ENCODE peak calls at places on chromosomes 12 and 14, in five cellular contexts. E is sigmoid colon, A is psoas muscle, Z is hepatocyte, N is left lung. G is an unnamed sample.
A peak's percentile ranks its signal among the peaks of the same experiment; 100 is the strongest.

GRCh38 chr14:94598816-94599655 is 13.2 kb upstream of the SERPINA3 start:
- DNase-seq in E (peak; percentile 93), A (peak; percentile 68), Z (peak; percentile 90), N (peak; percentile 63), G (peak; percentile 66)

GRCh38 chr12:86744547-86745212 is 488.5 kb upstream of the MGAT4C start:
- DNase-seq in E (no peak), A (no peak), Z (no peak), N (no peak), G (no peak)

GRCh38 chr12:30806989-30807694 is 52.4 kb upstream of the CAPRIN2 start:
- DNase-seq in E (no peak), A (no peak), Z (peak; percentile 67), N (no peak), G (peak; percentile 86)

GRCh38 chr14:102320033-102320660 is 601 bp downstream of the ZNF839 start:
- DNase-seq in E (peak; percentile 84), A (peak; percentile 59), Z (peak; percentile 63), N (no peak), G (no peak)

GRCh38 chr12:53235742-53236442 is 3.9 kb upstream of the RARG start:
- DNase-seq in E (no peak), A (no peak), Z (no peak), N (no peak), G (no peak)

GRCh38 chr12:2129076-2129475 is 76.3 kb downstream of the CACNA1C start:
- DNase-seq in E (peak; percentile 87), A (no peak), Z (no peak), N (no peak), G (no peak)

GRCh38 chr12:14239935-14240872 is 125.3 kb upstream of the ATF7IP start:
- DNase-seq in E (no peak), A (no peak), Z (peak; percentile 22), N (no peak), G (no peak)

GRCh38 chr12:46268349-46268616 is 560 bp downstream of the SLC38A1 start:
- DNase-seq in E (no peak), A (no peak), Z (no peak), N (no peak), G (no peak)

GRCh38 chr14:63928744-63929174 is 76.0 kb downstream of the SYNE2 start:
- DNase-seq in E (no peak), A (no peak), Z (no peak), N (no peak), G (no peak)

GRCh38 chr12:92020983-92021664 is 124.5 kb downstream of the BTG1 start:
- DNase-seq in E (no peak), A (no peak), Z (no peak), N (no peak), G (no peak)

GRCh38 chr12:26554332-26554731 is 278.7 kb downstream of the ITPR2 start:
- DNase-seq in E (no peak), A (no peak), Z (no peak), N (no peak), G (no peak)

GRCh38 chr14:91361236-91361811 is 56.3 kb downstream of the CCDC88C start:
- DNase-seq in E (no peak), A (no peak), Z (peak; percentile 77), N (peak; percentile 79), G (no peak)

GRCh38 chr14:50762001-50762930 is 68.7 kb downstream of the NIN start:
- DNase-seq in E (no peak), A (no peak), Z (no peak), N (no peak), G (no peak)

GRCh38 chr14:89813485-89814080 is 140.9 kb downstream of the EFCAB11 start:
- DNase-seq in E (no peak), A (no peak), Z (peak; percentile 43), N (no peak), G (no peak)
- H3K4me3 ChIP-seq in E (peak overlapping the region; percentile 16), A (peak overlapping the region; percentile 35), Z (no peak overlapping the region), N (no peak overlapping the region), G (no peak overlapping the region)

GRCh38 chr12:33876618-33877017 is 145.7 kb upstream of the ALG10 start:
- DNase-seq in E (no peak), A (no peak), Z (no peak), N (no peak), G (no peak)
- TF ChIP-seq CTCF in E (no peak), A (no peak), Z (no peak), N (no peak), G (peak; percentile 20)

GRCh38 chr14:75960219-75960618 is 21.6 kb downstream of the TGFB3 start:
- DNase-seq in E (no peak), A (no peak), Z (no peak), N (no peak), G (no peak)
- H3K4me3 ChIP-seq in E (no peak overlapping the region), A (no peak overlapping the region), Z (no peak overlapping the region), N (no peak overlapping the region), G (no peak overlapping the region)

GRCh38 chr12:24266982-24267381 is 317.5 kb upstream of the SOX5 start:
- DNase-seq in E (no peak), A (no peak), Z (no peak), N (no peak), G (no peak)

GRCh38 chr12:24270464-24270863 is 321.0 kb upstream of the SOX5 start:
- DNase-seq in E (no peak), A (no peak), Z (no peak), N (no peak), G (no peak)

GRCh38 chr12:24270965-24271364 is 321.5 kb upstream of the SOX5 start:
- DNase-seq in E (no peak), A (no peak), Z (no peak), N (no peak), G (no peak)

DNA sequence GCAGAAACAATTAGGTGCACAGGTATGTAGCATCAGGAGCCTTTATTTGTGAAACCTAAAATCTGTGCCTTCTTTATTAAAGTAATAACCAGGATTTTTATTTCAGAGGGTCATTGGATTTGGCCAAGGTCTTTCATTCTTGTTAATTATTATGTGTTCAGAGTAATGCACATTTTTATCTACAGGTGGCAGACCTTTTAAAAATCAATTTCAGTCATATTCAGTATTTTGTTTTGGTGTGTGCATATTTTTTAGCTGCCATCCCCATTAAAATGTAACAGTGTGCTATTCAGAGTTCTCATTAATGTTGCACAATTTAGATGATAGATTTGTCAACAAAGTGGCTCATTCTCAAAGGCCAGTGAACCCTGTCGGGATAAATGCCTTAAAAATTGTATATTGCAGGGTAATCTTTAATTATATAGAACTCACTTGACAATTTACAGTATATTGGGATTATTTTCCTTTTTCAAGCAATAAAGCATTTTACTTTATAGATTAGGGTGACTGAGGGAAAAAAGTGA is 319.3 kb upstream of the SOX5 start:
- DNase-seq in E (no peak), A (no peak), Z (no peak), N (no peak), G (no peak)
- TF ChIP-seq CTCF in E (no peak), A (no peak), Z (peak; percentile 13), N (no peak), G (no peak)

GRCh38 chr14:78399316-78399889 is 229.2 kb downstream of the NRXN3 start:
- DNase-seq in E (no peak), A (no peak), Z (peak; percentile 47), N (no peak), G (no peak)

GRCh38 chr14:78401866-78402265 is 231.7 kb downstream of the NRXN3 start:
- DNase-seq in E (no peak), A (no peak), Z (no peak), N (no peak), G (no peak)

GRCh38 chr14:78398216-78398615 is 228.0 kb downstream of the NRXN3 start:
- DNase-seq in E (no peak), A (no peak), Z (no peak), N (no peak), G (no peak)

GRCh38 chr14:78405071-78405856 is 235.1 kb downstream of the NRXN3 start:
- DNase-seq in E (no peak), A (no peak), Z (peak; percentile 7), N (no peak), G (no peak)

DNA sequence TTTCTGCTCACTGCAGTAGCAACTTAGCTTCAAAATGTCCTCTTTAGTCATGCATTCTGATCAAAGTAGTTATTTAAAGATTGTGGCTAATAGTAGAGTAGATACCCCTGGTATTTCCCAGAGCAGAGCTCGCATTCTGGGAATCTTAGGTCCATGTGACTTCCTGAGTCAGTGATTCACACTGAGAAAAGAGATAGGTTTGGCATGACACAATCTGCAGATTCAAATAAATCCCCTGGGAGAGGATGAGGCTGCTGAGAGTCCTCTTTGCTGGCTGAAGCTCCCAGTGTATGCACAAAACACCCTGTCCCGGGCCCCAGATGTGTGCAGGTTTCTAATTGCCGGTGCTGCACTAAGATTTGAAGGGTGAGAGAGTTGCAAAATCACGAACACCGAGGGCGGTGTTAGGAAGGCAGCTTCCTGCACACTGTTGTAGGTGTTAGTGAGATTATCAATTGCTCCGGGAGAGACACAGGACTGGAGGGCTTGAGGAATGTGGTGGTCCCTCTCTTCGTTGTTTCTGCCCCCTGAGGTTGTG is 233.2 kb downstream of the NRXN3 start:
- DNase-seq in E (no peak), A (no peak), Z (peak; percentile 21), N (no peak), G (no peak)
- H3K4me3 ChIP-seq in E (no peak overlapping the region), A (no peak overlapping the region), Z (no peak overlapping the region), N (no peak overlapping the region), G (no peak overlapping the region)

GRCh38 chr14:64979336-64980074 is 7.2 kb upstream of the FNTB start:
- DNase-seq in E (no peak), A (no peak), Z (peak; percentile 36), N (no peak), G (no peak)

GRCh38 chr14:64986578-64987571 is at the start of gene FNTB:
- DNase-seq in E (peak; percentile 97), A (peak; percentile 97), Z (peak; percentile 96), N (peak; percentile 97), G (peak; percentile 90)

GRCh38 chr14:64983439-64984310 is 3.0 kb upstream of the FNTB start:
- DNase-seq in E (no peak), A (no peak), Z (peak; percentile 79), N (no peak), G (no peak)
- TF ChIP-seq CTCF in E (peak; percentile 54), A (peak; percentile 66), Z (peak; percentile 69), N (peak; percentile 43), G (peak; percentile 68)

G was measured in LNCaP clone FGC.